ENCODE peak calls at places on chromosome 7, in five cellular contexts. V is HTR-8/SVneo; C is activated T-cell treated with anti-CD3 and anti-CD28 coated beads, Interleukin-2, amount 50 U/mL, for 1 hour; E is SJSA1; S is AG04450. P is an unnamed sample.
A peak's percentile ranks its signal among the peaks of the same experiment; 100 is the strongest.

GRCh38 chr7:2732959-2733584 is 45.1 kb downstream of the AMZ1 start:
- DNase-seq in E (peak; percentile 29), S (no peak), C (no peak), V (no peak), P (no peak)

GRCh38 chr7:137209151-137209822 is 134.2 kb downstream of the PTN start:
- DNase-seq in E (no peak), V (no peak), S (no peak), C (no peak), P (no peak)

GRCh38 chr7:142542938-142543337 is 206.3 kb upstream of the PRSS1 start:
- DNase-seq in E (no peak), V (no peak), S (no peak), C (no peak), P (no peak)

GRCh38 chr7:80641548-80641947 is 3.1 kb downstream of the CD36 start:
- DNase-seq in E (no peak), S (no peak), V (no peak), C (no peak), P (no peak)

GRCh38 chr7:81672872-81673271 is 97.0 kb downstream of the HGF start:
- DNase-seq in S (no peak), V (no peak), C (no peak), E (no peak), P (no peak)

GRCh38 chr7:44286182-44286617 is 39.2 kb downstream of the CAMK2B start:
- DNase-seq in E (peak; percentile 36), C (peak; percentile 10), V (no peak), S (no peak), P (no peak)

GRCh38 chr7:6221340-6222319 is 50.8 kb downstream of the CYTH3 start:
- DNase-seq in C (no peak), E (no peak), S (no peak), V (no peak), P (no peak)

GRCh38 chr7:98212532-98213041 is 1.3 kb downstream of the BHLHA15 start:
- DNase-seq in E (peak; percentile 40), C (no peak), V (no peak), S (no peak), P (no peak)

GRCh38 chr7:154566877-154567276 is 436.0 kb downstream of the PAXIP1 start:
- DNase-seq in V (no peak), C (no peak), E (no peak), S (no peak), P (no peak)

P was measured in amniotic stem cell.